ENCODE peak calls at places on chromosomes 4 and X, in four cellular contexts. H is WERI-Rb-1, T is psoas muscle, N is right lobe of liver. J is an unnamed sample.

GRCh38 chr4:7226993-7227392 is 34.7 kb downstream of the SORCS2 start:
- DNase-seq in H (peak; percentile 40), T (peak; percentile 72), N (no peak), J (peak; percentile 82)

GRCh38 chr4:20916106-20916505 is 215.8 kb downstream of the PACRGL start:
- DNase-seq in H (no peak), T (no peak), N (no peak), J (no peak)

GRCh38 chrX:136063340-136064079 is 78.3 kb downstream of the SLC9A6 start:
- DNase-seq in H (no peak), T (peak; percentile 58), N (no peak), J (no peak)

GRCh38 chrX:101078716-101079115 is at the start of gene TMEM35A:
- DNase-seq in H (peak; percentile 15), T (no peak), N (no peak), J (no peak)

GRCh38 chrX:132651411-132652086 is 162.7 kb upstream of the MBNL3 start:
- DNase-seq in H (no peak), T (no peak), N (no peak), J (no peak)

GRCh38 chr4:48018112-48018511 is 1.5 kb downstream of the NIPAL1 start:
- DNase-seq in H (no peak), T (no peak), N (no peak), J (no peak)

GRCh38 chrX:153400146-153401132 is 711 bp downstream of the PNMA6E start:
- DNase-seq in H (peak; percentile 82), T (no peak), N (no peak), J (peak; percentile 72)

GRCh38 chr4:55075823-55076418 is 49.5 kb downstream of the KDR start:
- DNase-seq in H (no peak), T (no peak), N (no peak), J (no peak)

GRCh38 chrX:18672008-18672407 is at the start of gene RS1:
- DNase-seq in H (peak; percentile 87), T (no peak), N (no peak), J (no peak)

GRCh38 chr4:15320116-15320515 is 107.7 kb upstream of the C1QTNF7 start:
- DNase-seq in H (no peak), T (no peak), N (no peak), J (no peak)

GRCh38 chrX:4830880-4831557 is 1117.6 kb upstream of the PRKX start:
- DNase-seq in H (no peak), T (no peak), N (no peak), J (no peak)

GRCh38 chr4:18980516-18981233 is 959.1 kb upstream of the LCORL start:
- DNase-seq in H (no peak), T (no peak), N (no peak), J (no peak)

GRCh38 chr4:38757945-38758344 is 24.8 kb downstream of the TLR10 start:
- DNase-seq in H (peak; percentile 33), T (no peak), N (no peak), J (no peak)

GRCh38 chr4:38762560-38762959 is 20.2 kb downstream of the TLR10 start:
- DNase-seq in H (no peak), T (no peak), N (no peak), J (no peak)

GRCh38 chr4:38760915-38761314 is 21.9 kb downstream of the TLR10 start:
- DNase-seq in H (no peak), T (no peak), N (no peak), J (no peak)

GRCh38 chr4:38759790-38760122 is 23.0 kb downstream of the TLR10 start:
- DNase-seq in H (no peak), T (no peak), N (no peak), J (no peak)

DNA sequence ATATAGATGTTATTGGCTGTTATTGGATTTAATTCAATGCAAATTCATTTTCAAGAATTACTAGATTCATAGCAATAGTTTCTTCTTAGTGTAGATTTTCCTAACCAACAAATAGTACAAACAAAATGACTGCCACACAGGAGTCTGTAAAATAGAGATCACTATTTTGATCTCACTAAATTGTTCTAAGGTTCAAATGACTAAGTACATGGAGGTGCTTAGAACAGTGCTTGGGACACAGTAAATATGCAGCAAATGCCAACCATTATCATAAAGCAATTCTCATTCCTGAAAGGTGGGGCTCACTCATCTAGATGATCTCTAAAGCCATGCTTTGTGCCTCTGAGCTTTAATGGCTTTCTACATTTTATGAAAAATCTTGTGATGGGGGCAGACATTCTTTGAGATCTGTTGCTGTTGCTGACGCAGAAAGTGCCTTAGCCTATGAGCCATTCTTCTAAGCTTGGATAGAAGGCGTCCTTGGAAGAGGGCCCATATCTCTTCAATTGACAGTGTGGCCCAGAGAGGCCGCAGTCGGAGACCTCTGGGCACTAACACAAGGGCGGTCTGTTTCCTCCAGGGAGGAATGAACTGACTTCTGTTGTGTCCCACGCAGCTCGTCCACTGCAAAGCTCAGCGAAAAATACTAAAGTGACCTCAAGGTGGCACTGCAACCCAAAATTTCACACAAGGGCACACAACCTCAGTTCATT is 23.6 kb downstream of the TLR10 start:
- DNase-seq in H (peak; percentile 50), T (no peak), N (no peak), J (peak; percentile 22)
- TF ChIP-seq CTCF in H (peak; percentile 66), T (peak; percentile 71), N (peak; percentile 68), J (peak; percentile 67)

GRCh38 chr4:176995-177394 is 52.7 kb downstream of the ZNF718 start:
- DNase-seq in H (no peak), T (no peak), N (no peak), J (no peak)
- H3K9me3 ChIP-seq in H (peaks cover 16% of the 10 kb centered on the region), T (peaks cover 90% of the 10 kb centered on the region), N (peaks cover 8% of the 10 kb centered on the region), J (no peaks in the 10 kb centered on the region)

DNA sequence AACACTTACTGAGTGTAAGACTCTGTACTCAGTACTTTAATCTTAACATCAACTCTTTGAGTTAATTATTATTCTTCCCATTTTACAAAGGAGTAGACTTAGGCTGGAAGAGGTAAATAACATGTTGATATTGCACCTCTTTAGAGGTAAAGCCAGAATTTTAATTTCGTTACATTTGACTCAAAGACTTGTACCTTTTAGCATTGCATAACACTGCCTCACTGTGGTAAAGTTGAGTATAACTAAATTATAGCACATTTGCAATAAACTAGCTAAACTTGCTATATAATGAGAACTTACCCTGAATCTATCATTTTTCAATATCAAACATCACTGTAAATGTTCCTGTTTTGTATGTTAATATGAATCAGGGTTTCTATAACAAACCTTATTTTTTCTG is 218.5 kb downstream of the PRR32 start:
- DNase-seq in H (no peak), T (no peak), N (no peak), J (no peak)
- TF ChIP-seq CTCF in H (peak; percentile 15), T (no peak), N (no peak), J (no peak)

GRCh38 chrX:55196688-55197087 is 23.5 kb upstream of the PAGE5 start:
- DNase-seq in H (no peak), T (no peak), N (no peak), J (no peak)

GRCh38 chrX:55206152-55206941 is 13.8 kb upstream of the PAGE5 start:
- DNase-seq in H (no peak), T (no peak), N (no peak), J (no peak)

GRCh38 chrX:55201930-55202579 is 18.1 kb upstream of the PAGE5 start:
- DNase-seq in H (no peak), T (no peak), N (no peak), J (no peak)
- H3K9me3 ChIP-seq in H (no peaks in the 10 kb centered on the region), T (no peaks in the 10 kb centered on the region), N (no peaks in the 10 kb centered on the region), J (no peaks in the 10 kb centered on the region)

GRCh38 chr4:113457886-113458285 is 303.7 kb downstream of the CAMK2D start:
- DNase-seq in H (no peak), T (no peak), N (no peak), J (no peak)
- TF ChIP-seq CTCF in H (no peak), T (no peak), N (no peak), J (no peak)

GRCh38 chr4:123386608-123387007 is 10.0 kb upstream of the SPRY1 start:
- DNase-seq in H (no peak), T (no peak), N (no peak), J (no peak)
- H3K9me3 ChIP-seq in H (no peaks in the 10 kb centered on the region), T (no peaks in the 10 kb centered on the region), N (no peaks in the 10 kb centered on the region), J (no peaks in the 10 kb centered on the region)

DNA sequence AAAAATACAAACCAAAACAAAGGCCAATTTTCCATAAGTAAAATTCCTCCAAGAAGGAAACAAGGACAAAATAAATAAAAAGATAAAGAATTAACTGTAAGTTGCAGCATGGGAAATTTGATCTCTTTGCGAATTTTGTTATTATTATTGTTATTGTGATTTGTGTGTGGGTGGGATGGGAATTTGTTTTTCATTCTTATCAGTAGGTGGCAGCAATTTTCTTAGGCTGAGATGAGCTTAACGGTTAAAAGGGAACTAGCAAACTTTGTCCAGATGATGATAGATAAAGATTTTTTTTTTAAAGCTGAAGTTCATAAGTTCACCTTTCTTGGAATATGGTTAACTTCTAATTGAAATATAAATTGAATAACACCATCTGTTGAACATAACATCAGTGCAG is 83.2 kb upstream of the IL1RAPL2 start:
- DNase-seq in H (no peak), T (no peak), N (no peak), J (no peak)
- TF ChIP-seq CTCF in H (no peak), T (no peak), N (no peak), J (no peak)

GRCh38 chr4:11843927-11844326 is 415.2 kb upstream of the HS3ST1 start:
- DNase-seq in H (no peak), T (no peak), N (no peak), J (no peak)
- H3K9me3 ChIP-seq in H (no peaks in the 10 kb centered on the region), T (no peaks in the 10 kb centered on the region), N (no peaks in the 10 kb centered on the region), J (no peaks in the 10 kb centered on the region)

GRCh38 chr4:77959566-77960338 is 97.1 kb downstream of the MRPL1 start:
- DNase-seq in H (no peak), T (no peak), N (no peak), J (peak; percentile 33)
- TF ChIP-seq CTCF in H (peak; percentile 26), T (peak; percentile 74), N (peak; percentile 61), J (peak; percentile 65)